ENCODE peak calls at places on chromosomes 12 and 14, in six cellular contexts. Y, B, W, X, H and E are unnamed samples.
A peak's percentile ranks its signal among the peaks of the same experiment; 100 is the strongest.

GRCh38 chr12:104083769-104084475 is 19.6 kb downstream of the HCFC2 start:
- DNase-seq in Y (no peak), B (no peak), W (no peak), X (no peak), H (no peak), E (no peak)

GRCh38 chr14:74401504-74402241 is 24.3 kb downstream of the SYNDIG1L start:
- DNase-seq in Y (peak; percentile 19), B (peak; percentile 12), W (no peak), X (peak; percentile 21), H (no peak), E (no peak)

GRCh38 chr12:43428088-43428600 is 123.9 kb downstream of the ADAMTS20 start:
- DNase-seq in Y (no peak), B (no peak), W (no peak), X (no peak), H (no peak), E (no peak)

GRCh38 chr14:70018713-70019201 is 139.5 kb downstream of the SMOC1 start:
- DNase-seq in Y (peak; percentile 40), B (no peak), W (peak; percentile 94), X (no peak), H (no peak), E (no peak)

GRCh38 chr14:61774861-61775260 is 12.6 kb downstream of the SNAPC1 start:
- DNase-seq in Y (no peak), B (no peak), W (no peak), X (no peak), H (no peak), E (no peak)

GRCh38 chr12:90460681-90461080 is 494.3 kb downstream of the CCER1 start:
- DNase-seq in Y (peak; percentile 7), B (no peak), W (no peak), X (no peak), H (no peak), E (no peak)

GRCh38 chr12:98422359-98422758 is 93.0 kb upstream of the TMPO start:
- DNase-seq in Y (no peak), B (no peak), W (no peak), X (no peak), H (no peak), E (no peak)

GRCh38 chr12:106871477-106871876 is 84.2 kb upstream of the TMEM263 start:
- DNase-seq in Y (peak; percentile 70), B (no peak), W (no peak), X (no peak), H (no peak), E (no peak)

GRCh38 chr12:132137483-132138125 is 6.5 kb downstream of the DDX51 start:
- DNase-seq in Y (no peak), B (no peak), W (no peak), X (no peak), H (no peak), E (no peak)

DNA sequence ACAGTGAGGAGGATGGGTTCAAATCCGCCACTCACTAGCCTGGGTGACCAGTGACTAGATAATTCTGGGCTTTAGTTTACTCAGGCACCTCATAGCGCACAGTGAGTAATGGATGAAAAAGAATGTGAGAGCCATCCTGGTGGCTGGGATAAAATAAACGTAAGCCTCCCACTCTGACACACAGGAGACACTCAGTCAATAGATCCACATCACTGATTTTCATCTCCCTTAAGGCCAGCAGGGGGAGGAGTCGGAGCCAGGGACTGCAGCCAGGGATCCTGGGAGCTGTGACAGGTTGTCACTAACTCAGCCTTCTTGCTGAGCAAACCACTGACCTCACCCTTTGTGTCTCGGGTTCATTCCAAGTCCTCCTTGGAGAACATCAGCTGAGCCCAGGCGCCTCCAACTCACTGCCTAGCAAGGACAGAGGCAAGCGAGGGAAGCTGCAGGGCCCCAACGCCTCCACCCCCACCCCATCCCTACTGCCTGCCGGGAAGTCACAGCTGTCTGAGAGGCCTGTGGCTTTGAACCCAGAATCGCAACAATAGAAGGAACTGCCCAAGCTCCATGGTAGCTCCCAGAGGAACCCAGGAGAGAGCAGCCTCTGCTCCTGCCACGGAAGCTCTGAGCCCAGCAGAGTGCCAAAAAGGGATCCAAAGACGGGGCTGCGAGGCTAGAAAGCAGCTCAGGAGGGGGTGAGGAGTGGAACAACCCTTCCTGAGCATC is 30.7 kb downstream of the PXN start:
- DNase-seq in Y (peak; percentile 86), B (peak; percentile 99), W (peak; percentile 79), X (peak; percentile 91), H (peak; percentile 88), E (no peak)
- TF ChIP-seq CTCF in Y (peak; percentile 75), B (peak; percentile 65), W (peak; percentile 55), X (no peak), H (peak; percentile 60), E (peak; percentile 38)

GRCh38 chr12:6567824-6568617 is at the start of gene NOP2:
- DNase-seq in Y (peak; percentile 92), B (peak; percentile 41), W (peak; percentile 57), X (peak; percentile 84), H (no peak), E (peak; percentile 93)

GRCh38 chr12:6569786-6570185 is 1.7 kb upstream of the NOP2 start:
- DNase-seq in Y (no peak), B (no peak), W (no peak), X (no peak), H (no peak), E (no peak)

GRCh38 chr12:6573001-6573400 is 4.9 kb upstream of the NOP2 start:
- DNase-seq in Y (no peak), B (no peak), W (no peak), X (no peak), H (no peak), E (no peak)

GRCh38 chr12:6569312-6569711 is 1.2 kb upstream of the NOP2 start:
- DNase-seq in Y (no peak), B (no peak), W (no peak), X (no peak), H (no peak), E (no peak)

DNA sequence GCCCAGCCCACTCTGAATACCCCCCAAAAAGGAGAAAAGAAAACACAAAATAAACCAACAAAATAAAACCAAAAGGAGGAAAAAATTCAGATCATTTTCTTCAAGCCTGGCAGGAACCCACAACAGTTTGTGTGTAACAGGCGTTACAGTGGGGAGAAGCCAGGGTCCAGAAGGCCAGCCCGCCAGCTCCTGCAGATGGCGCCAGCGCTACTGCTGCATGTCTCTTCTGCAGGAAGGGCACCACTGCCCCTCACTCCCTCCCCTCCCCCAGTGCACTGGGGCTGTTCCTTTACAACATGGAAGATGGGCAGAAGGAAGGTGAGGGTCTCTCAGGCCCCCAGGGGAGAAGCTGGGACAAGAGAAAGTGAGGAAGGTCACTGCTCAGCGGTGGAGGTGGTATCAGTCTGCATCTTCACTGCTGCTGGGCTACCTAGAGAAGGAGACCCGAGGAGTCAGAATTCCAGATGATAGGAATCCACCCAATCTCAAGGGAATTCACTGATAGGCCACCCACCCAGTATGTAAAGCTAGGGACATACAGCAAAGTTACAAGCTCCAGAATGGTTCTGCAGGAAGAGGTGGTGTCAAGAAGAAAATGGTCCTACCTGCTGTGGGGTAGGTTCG is 2.3 kb upstream of the NOP2 start:
- DNase-seq in Y (peak; percentile 40), B (no peak), W (no peak), X (no peak), H (no peak), E (peak; percentile 50)
- TF ChIP-seq CTCF in Y (peak; percentile 56), B (peak; percentile 73), W (peak; percentile 61), X (no peak), H (peak; percentile 52), E (peak; percentile 66)

DNA sequence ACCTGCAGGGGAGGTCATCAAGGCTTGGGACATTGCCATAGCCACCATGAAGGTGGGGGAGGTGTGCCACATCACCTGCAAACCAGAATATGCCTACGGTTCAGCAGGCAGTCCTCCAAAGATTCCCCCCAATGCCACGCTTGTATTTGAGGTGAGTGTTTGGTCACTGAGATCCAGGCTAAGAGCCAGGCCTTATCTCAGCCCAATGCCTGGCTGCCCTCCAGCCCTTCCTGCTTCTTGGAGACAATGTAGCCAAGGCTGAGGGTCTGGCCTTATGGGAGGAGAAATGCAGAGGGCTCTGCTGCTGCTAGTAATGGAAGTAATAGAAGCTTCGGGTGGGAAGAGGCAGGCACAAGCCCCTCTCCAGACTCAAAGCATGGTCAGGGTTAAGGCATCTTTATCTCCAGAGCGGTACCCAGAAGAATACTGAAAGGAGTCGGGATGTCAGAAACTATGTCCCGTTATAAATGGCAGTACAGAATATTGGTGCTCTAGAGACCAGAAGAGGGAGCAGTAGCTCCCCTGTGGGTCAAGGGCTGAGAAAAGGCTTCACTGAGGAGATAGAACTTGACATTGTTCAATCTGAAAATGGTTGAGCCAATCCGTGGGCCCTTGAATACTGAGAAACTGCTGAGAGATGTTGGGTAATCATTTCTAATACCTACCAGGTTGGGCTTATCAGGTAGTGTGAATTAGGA is 3.1 kb downstream of the FKBP4 start:
- DNase-seq in Y (peak; percentile 9), B (no peak), W (no peak), X (no peak), H (no peak), E (no peak)
- TF ChIP-seq CTCF in Y (peak; percentile 21), B (peak; percentile 1), W (peak; percentile 31), X (no peak), H (peak; percentile 41), E (no peak)

GRCh38 chr14:80200093-80200492 is 11.2 kb downstream of the DIO2 start:
- DNase-seq in Y (no peak), B (no peak), W (no peak), X (no peak), H (no peak), E (no peak)

GRCh38 chr14:80208426-80208950 is 2.8 kb downstream of the DIO2 start:
- DNase-seq in Y (peak; percentile 27), B (no peak), W (no peak), X (peak; percentile 18), H (no peak), E (no peak)

GRCh38 chr14:80206351-80206750 is 5.0 kb downstream of the DIO2 start:
- DNase-seq in Y (no peak), B (no peak), W (no peak), X (no peak), H (no peak), E (no peak)

GRCh38 chr14:80202888-80203562 is 8.3 kb downstream of the DIO2 start:
- DNase-seq in Y (peak; percentile 30), B (no peak), W (no peak), X (no peak), H (no peak), E (no peak)
- TF ChIP-seq CTCF in Y (peak; percentile 54), B (peak; percentile 33), W (peak; percentile 18), X (no peak), H (peak; percentile 59), E (peak; percentile 24)

DNA sequence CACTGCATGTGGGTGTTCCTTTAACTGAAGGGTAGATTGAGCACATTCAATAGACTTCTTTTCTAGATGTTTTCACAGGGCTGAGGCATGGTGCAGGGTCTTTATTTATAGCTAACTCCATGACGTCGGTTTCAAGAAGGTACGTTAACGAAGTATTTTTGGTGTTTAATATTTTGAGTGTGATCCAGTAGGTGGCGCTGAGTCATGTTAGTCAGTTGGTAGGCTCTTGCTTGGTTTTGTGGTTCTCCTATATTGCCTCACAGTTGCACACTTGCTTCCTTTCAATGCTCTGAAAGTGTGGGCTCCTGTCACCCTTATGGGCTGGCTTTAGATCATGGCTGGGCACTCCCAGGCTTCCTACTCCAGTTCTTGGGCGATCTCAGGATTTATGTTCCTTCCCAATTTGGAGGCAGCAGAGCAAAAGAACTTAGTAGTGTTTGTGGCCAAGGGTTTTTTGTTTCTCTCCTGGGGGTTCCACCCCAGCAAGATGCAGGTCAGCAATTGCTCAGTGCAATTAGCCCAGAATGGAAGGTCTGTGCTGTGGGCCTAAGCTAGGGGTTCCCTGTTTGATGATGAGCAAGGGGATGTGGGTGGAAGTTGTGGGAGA is 471.6 kb upstream of the FOXG1 start:
- DNase-seq in Y (peak; percentile 74), B (no peak), W (no peak), X (no peak), H (no peak), E (no peak)
- TF ChIP-seq CTCF in Y (peak; percentile 58), B (peak; percentile 32), W (peak; percentile 5), X (no peak), H (peak; percentile 40), E (peak; percentile 31)